ENCODE peak calls at places on chromosomes 13 and 19, in five cellular contexts. I is DMS 273 treated with DMSO at 0.1 percent for 48 hours, D is GOT3, F is SK-MEL-5, C is HT1080. T is an unnamed sample.

GRCh38 chr19:32743021-32743420 is 23.5 kb downstream of the TDRD12 start:
- DNase-seq in I (no peak), D (no peak), F (no peak), C (no peak), T (no peak)

GRCh38 chr19:39506944-39507714 is 7.8 kb upstream of the SELENOV start:
- DNase-seq in I (peak), D (no peak), F (peak), C (peak), T (peak)

GRCh38 chr13:94323746-94324408 is 155.6 kb downstream of the DCT start:
- DNase-seq in I (no peak), D (no peak), F (no peak), C (no peak), T (no peak)

GRCh38 chr13:108494991-108495661 is 134.3 kb upstream of the MYO16 start:
- DNase-seq in I (no peak), D (no peak), F (no peak), C (no peak), T (no peak)

GRCh38 chr19:38095411-38096308 is 128.4 kb downstream of the DPF1 start:
- DNase-seq in I (no peak), D (no peak), F (peak), C (peak), T (peak)

GRCh38 chr19:44749994-44750393 is 1.5 kb downstream of the BCL3 start:
- DNase-seq in I (no peak), D (no peak), F (no peak), C (no peak), T (no peak)

GRCh38 chr13:32455594-32455903 is 27.6 kb upstream of the N4BP2L1 start:
- DNase-seq in I (no peak), D (no peak), F (no peak), C (no peak), T (no peak)

GRCh38 chr19:19871932-19872331 is 6.2 kb downstream of the ZNF253 start:
- DNase-seq in I (no peak), D (no peak), F (no peak), C (no peak), T (no peak)

GRCh38 chr19:19651076-19651475 is 7.6 kb upstream of the GMIP start:
- DNase-seq in I (no peak), D (no peak), F (no peak), C (no peak), T (no peak)

T was measured in Panc1.